ENCODE peak calls at places on chromosomes 1 and 21, in six cellular contexts. One of them, this sample, is unnamed.

GRCh38 chr1:17570228-17570627 is 30.7 kb downstream of the ARHGEF10L start:
- DNase-seq in fibroblast of villous mesenchyme: no peak
- DNase-seq in HFF-Myc: no peak
- DNase-seq in fibroblast of pulmonary artery: no peak
- DNase-seq in astrocyte of the spinal cord: no peak
- DNase-seq in GM10248: no peak
- DNase-seq in this sample: no peak

GRCh38 chr1:1432951-1433803 is 2.3 kb upstream of the VWA1 start:
- DNase-seq in astrocyte of the spinal cord: no peak
- DNase-seq in HFF-Myc: no peak
- DNase-seq in fibroblast of pulmonary artery: no peak
- DNase-seq in GM10248: peak; percentile 25
- DNase-seq in fibroblast of villous mesenchyme: no peak
- DNase-seq in this sample: peak; percentile 78

GRCh38 chr21:46329796-46330195 is 5.8 kb downstream of the PCNT start:
- DNase-seq in astrocyte of the spinal cord: no peak
- DNase-seq in fibroblast of villous mesenchyme: no peak
- DNase-seq in HFF-Myc: no peak
- DNase-seq in fibroblast of pulmonary artery: no peak
- DNase-seq in GM10248: no peak
- DNase-seq in this sample: no peak

GRCh38 chr1:37255111-37255795 is 219.1 kb upstream of the ZC3H12A start:
- DNase-seq in GM10248: peak; percentile 36
- DNase-seq in fibroblast of pulmonary artery: peak; percentile 10
- DNase-seq in astrocyte of the spinal cord: no peak
- DNase-seq in HFF-Myc: no peak
- DNase-seq in fibroblast of villous mesenchyme: no peak
- DNase-seq in this sample: peak; percentile 46

GRCh38 chr1:27569088-27569459 is 34.9 kb downstream of the AHDC1 start:
- DNase-seq in fibroblast of villous mesenchyme: no peak
- DNase-seq in astrocyte of the spinal cord: no peak
- DNase-seq in GM10248: no peak
- DNase-seq in HFF-Myc: no peak
- DNase-seq in fibroblast of pulmonary artery: no peak
- DNase-seq in this sample: no peak

GRCh38 chr1:22287946-22288520 is 145.1 kb upstream of the WNT4 start:
- DNase-seq in HFF-Myc: no peak
- DNase-seq in astrocyte of the spinal cord: no peak
- DNase-seq in fibroblast of villous mesenchyme: no peak
- DNase-seq in GM10248: no peak
- DNase-seq in fibroblast of pulmonary artery: no peak
- DNase-seq in this sample: no peak

GRCh38 chr1:1336931-1337792 is 6.1 kb downstream of the TAS1R3 start:
- DNase-seq in GM10248: no peak
- DNase-seq in fibroblast of pulmonary artery: no peak
- DNase-seq in fibroblast of villous mesenchyme: no peak
- DNase-seq in astrocyte of the spinal cord: no peak
- DNase-seq in HFF-Myc: no peak
- DNase-seq in this sample: no peak

GRCh38 chr1:22618056-22618455 is 18.4 kb upstream of the C1QA start:
- DNase-seq in GM10248: no peak
- DNase-seq in fibroblast of pulmonary artery: no peak
- DNase-seq in fibroblast of villous mesenchyme: no peak
- DNase-seq in HFF-Myc: no peak
- DNase-seq in astrocyte of the spinal cord: no peak
- DNase-seq in this sample: no peak

GRCh38 chr1:96971849-96972602 is 250.4 kb downstream of the PTBP2 start:
- DNase-seq in fibroblast of pulmonary artery: no peak
- DNase-seq in HFF-Myc: no peak
- DNase-seq in astrocyte of the spinal cord: peak; percentile 43
- DNase-seq in fibroblast of villous mesenchyme: peak; percentile 46
- DNase-seq in GM10248: no peak
- DNase-seq in this sample: no peak

GRCh38 chr1:219771039-219771438 is 157.3 kb downstream of the SLC30A10 start:
- DNase-seq in GM10248: no peak
- DNase-seq in fibroblast of villous mesenchyme: peak; percentile 45
- DNase-seq in fibroblast of pulmonary artery: peak; percentile 87
- DNase-seq in HFF-Myc: peak; percentile 98
- DNase-seq in astrocyte of the spinal cord: peak; percentile 97
- DNase-seq in this sample: no peak

GRCh38 chr21:20999567-21000169 is 1.5 kb downstream of the NCAM2 start:
- DNase-seq in fibroblast of villous mesenchyme: peak; percentile 47
- DNase-seq in astrocyte of the spinal cord: peak; percentile 66
- DNase-seq in HFF-Myc: peak; percentile 15
- DNase-seq in GM10248: no peak
- DNase-seq in fibroblast of pulmonary artery: peak; percentile 71
- DNase-seq in this sample: peak; percentile 62

GRCh38 chr1:8815582-8816285 is 1.7 kb downstream of the RERE start:
- DNase-seq in HFF-Myc: no peak
- DNase-seq in fibroblast of pulmonary artery: peak; percentile 67
- DNase-seq in astrocyte of the spinal cord: peak; percentile 38
- DNase-seq in fibroblast of villous mesenchyme: peak; percentile 27
- DNase-seq in GM10248: no peak
- DNase-seq in this sample: no peak

GRCh38 chr1:241532864-241533263 is 686 bp downstream of the KMO start:
- DNase-seq in fibroblast of pulmonary artery: no peak
- DNase-seq in HFF-Myc: no peak
- DNase-seq in fibroblast of villous mesenchyme: no peak
- DNase-seq in astrocyte of the spinal cord: no peak
- DNase-seq in GM10248: peak; percentile 21
- DNase-seq in this sample: no peak

GRCh38 chr1:65235867-65236805 is 73.2 kb upstream of the DNAJC6 start:
- DNase-seq in HFF-Myc: no peak
- DNase-seq in fibroblast of villous mesenchyme: peak; percentile 63
- DNase-seq in GM10248: peak; percentile 20
- DNase-seq in astrocyte of the spinal cord: peak; percentile 48
- DNase-seq in fibroblast of pulmonary artery: peak; percentile 65
- DNase-seq in this sample: no peak

GRCh38 chr1:43238104-43238503 is 31.7 kb upstream of the TMEM125 start:
- DNase-seq in fibroblast of villous mesenchyme: peak; percentile 66
- DNase-seq in HFF-Myc: peak; percentile 41
- DNase-seq in fibroblast of pulmonary artery: peak; percentile 80
- DNase-seq in astrocyte of the spinal cord: peak; percentile 51
- DNase-seq in GM10248: peak; percentile 68
- DNase-seq in this sample: peak; percentile 76

GRCh38 chr1:226526801-226527595 is 21.6 kb upstream of the STUM start:
- DNase-seq in fibroblast of pulmonary artery: peak; percentile 31
- DNase-seq in HFF-Myc: no peak
- DNase-seq in fibroblast of villous mesenchyme: peak; percentile 29
- DNase-seq in astrocyte of the spinal cord: no peak
- DNase-seq in GM10248: no peak
- DNase-seq in this sample: no peak

GRCh38 chr1:66022904-66023620 is 230.4 kb downstream of the PDE4B start:
- DNase-seq in astrocyte of the spinal cord: peak; percentile 26
- DNase-seq in GM10248: no peak
- DNase-seq in fibroblast of villous mesenchyme: peak; percentile 23
- DNase-seq in HFF-Myc: peak; percentile 5
- DNase-seq in fibroblast of pulmonary artery: peak; percentile 51
- DNase-seq in this sample: no peak

GRCh38 chr21:20023199-20023598 is 975.0 kb upstream of the NCAM2 start:
- DNase-seq in fibroblast of villous mesenchyme: no peak
- DNase-seq in GM10248: no peak
- DNase-seq in fibroblast of pulmonary artery: no peak
- DNase-seq in HFF-Myc: no peak
- DNase-seq in astrocyte of the spinal cord: no peak
- DNase-seq in this sample: no peak

GRCh38 chr1:206833131-206833530 is 32.3 kb upstream of the IL20 start:
- DNase-seq in astrocyte of the spinal cord: no peak
- DNase-seq in GM10248: no peak
- DNase-seq in HFF-Myc: no peak
- DNase-seq in fibroblast of villous mesenchyme: no peak
- DNase-seq in fibroblast of pulmonary artery: no peak
- DNase-seq in this sample: no peak

GRCh38 chr1:32339363-32339978 is 3.4 kb upstream of the MARCKSL1 start:
- DNase-seq in astrocyte of the spinal cord: peak; percentile 47
- DNase-seq in fibroblast of villous mesenchyme: peak; percentile 43
- DNase-seq in GM10248: peak; percentile 73
- DNase-seq in fibroblast of pulmonary artery: peak; percentile 68
- DNase-seq in HFF-Myc: no peak
- DNase-seq in this sample: no peak

GRCh38 chr1:206658264-206658980 is 23.1 kb downstream of the DYRK3 start:
- DNase-seq in HFF-Myc: no peak
- DNase-seq in GM10248: peak; percentile 79
- DNase-seq in fibroblast of pulmonary artery: no peak
- DNase-seq in astrocyte of the spinal cord: peak; percentile 27
- DNase-seq in fibroblast of villous mesenchyme: peak; percentile 47
- DNase-seq in this sample: peak; percentile 54

GRCh38 chr1:203592728-203593127 is 33.9 kb upstream of the ATP2B4 start:
- DNase-seq in GM10248: no peak
- DNase-seq in fibroblast of pulmonary artery: peak; percentile 95
- DNase-seq in astrocyte of the spinal cord: no peak
- DNase-seq in fibroblast of villous mesenchyme: peak; percentile 70
- DNase-seq in HFF-Myc: no peak
- DNase-seq in this sample: no peak

GRCh38 chr1:23403038-23403336 is 21.6 kb downstream of the TCEA3 start:
- DNase-seq in GM10248: no peak
- DNase-seq in fibroblast of villous mesenchyme: peak; percentile 76
- DNase-seq in fibroblast of pulmonary artery: peak; percentile 74
- DNase-seq in astrocyte of the spinal cord: peak; percentile 77
- DNase-seq in HFF-Myc: peak; percentile 56
- DNase-seq in this sample: no peak

GRCh38 chr1:232988572-232989040 is 38.2 kb downstream of the NTPCR start:
- DNase-seq in fibroblast of villous mesenchyme: peak; percentile 71
- DNase-seq in HFF-Myc: peak; percentile 53
- DNase-seq in GM10248: no peak
- DNase-seq in astrocyte of the spinal cord: peak; percentile 64
- DNase-seq in fibroblast of pulmonary artery: peak; percentile 45
- DNase-seq in this sample: no peak

GRCh38 chr1:9715536-9716226 is 64.2 kb downstream of the PIK3CD start:
- DNase-seq in fibroblast of pulmonary artery: no peak
- DNase-seq in HFF-Myc: no peak
- DNase-seq in astrocyte of the spinal cord: no peak
- DNase-seq in fibroblast of villous mesenchyme: no peak
- DNase-seq in GM10248: no peak
- DNase-seq in this sample: no peak

GRCh38 chr1:201556841-201557571 is 18.1 kb downstream of the NAV1 start:
- DNase-seq in astrocyte of the spinal cord: peak; percentile 70
- DNase-seq in HFF-Myc: no peak
- DNase-seq in GM10248: no peak
- DNase-seq in fibroblast of pulmonary artery: no peak
- DNase-seq in fibroblast of villous mesenchyme: peak; percentile 48
- DNase-seq in this sample: no peak

GRCh38 chr1:229028987-229029550 is 241.8 kb upstream of the RAB4A start:
- DNase-seq in HFF-Myc: no peak
- DNase-seq in fibroblast of pulmonary artery: no peak
- DNase-seq in astrocyte of the spinal cord: no peak
- DNase-seq in GM10248: no peak
- DNase-seq in fibroblast of villous mesenchyme: no peak
- DNase-seq in this sample: peak; percentile 45

GRCh38 chr1:229030642-229031390 is 240.1 kb upstream of the RAB4A start:
- DNase-seq in fibroblast of pulmonary artery: no peak
- DNase-seq in GM10248: no peak
- DNase-seq in HFF-Myc: no peak
- DNase-seq in astrocyte of the spinal cord: no peak
- DNase-seq in fibroblast of villous mesenchyme: no peak
- DNase-seq in this sample: peak; percentile 43

GRCh38 chr1:229031491-229032341 is 239.2 kb upstream of the RAB4A start:
- DNase-seq in fibroblast of villous mesenchyme: no peak
- DNase-seq in HFF-Myc: no peak
- DNase-seq in GM10248: no peak
- DNase-seq in fibroblast of pulmonary artery: no peak
- DNase-seq in astrocyte of the spinal cord: no peak
- DNase-seq in this sample: peak; percentile 89

GRCh38 chr1:229028509-229028908 is 242.4 kb upstream of the RAB4A start:
- DNase-seq in HFF-Myc: no peak
- DNase-seq in GM10248: no peak
- DNase-seq in astrocyte of the spinal cord: no peak
- DNase-seq in fibroblast of pulmonary artery: no peak
- DNase-seq in fibroblast of villous mesenchyme: no peak
- DNase-seq in this sample: peak; percentile 92

DNA sequence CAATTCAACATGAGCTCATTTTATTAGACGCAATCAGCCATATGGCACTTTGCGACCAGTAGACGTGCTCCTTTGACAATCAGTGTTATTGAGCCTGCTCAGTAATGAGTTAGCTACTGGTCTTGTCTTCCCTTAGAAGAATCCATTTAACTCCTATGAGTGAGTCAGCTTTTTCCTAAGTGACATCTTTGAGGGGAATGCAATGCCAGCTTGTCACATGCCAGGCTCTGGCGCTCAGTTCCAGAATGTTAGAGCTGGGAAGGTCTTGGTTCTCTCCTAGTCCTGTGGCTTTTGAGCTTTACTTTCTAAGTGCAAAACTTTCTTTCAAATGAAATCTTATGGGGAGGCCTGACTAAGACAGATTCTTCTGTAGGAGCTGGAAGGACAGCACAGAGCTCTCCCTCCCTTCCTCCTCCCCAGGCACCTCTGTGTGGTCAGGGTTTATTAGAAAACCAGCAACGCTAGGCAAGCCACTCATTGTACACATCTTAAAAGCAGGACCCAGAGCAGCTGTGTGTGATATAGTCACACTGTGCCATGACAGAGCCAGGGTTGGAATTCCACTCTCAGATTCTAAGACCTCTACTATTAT is 241.2 kb upstream of the RAB4A start:
- DNase-seq in HFF-Myc: no peak
- DNase-seq in fibroblast of villous mesenchyme: no peak
- DNase-seq in fibroblast of pulmonary artery: no peak
- DNase-seq in astrocyte of the spinal cord: no peak
- DNase-seq in GM10248: no peak
- DNase-seq in this sample: no peak
- TF ChIP-seq CTCF in HFF-Myc: no peak
- TF ChIP-seq CTCF in fibroblast of villous mesenchyme: no peak
- TF ChIP-seq CTCF in fibroblast of pulmonary artery: no peak
- TF ChIP-seq CTCF in astrocyte of the spinal cord: no peak
- TF ChIP-seq CTCF in GM10248: no peak
- TF ChIP-seq CTCF in this sample: no peak

DNA sequence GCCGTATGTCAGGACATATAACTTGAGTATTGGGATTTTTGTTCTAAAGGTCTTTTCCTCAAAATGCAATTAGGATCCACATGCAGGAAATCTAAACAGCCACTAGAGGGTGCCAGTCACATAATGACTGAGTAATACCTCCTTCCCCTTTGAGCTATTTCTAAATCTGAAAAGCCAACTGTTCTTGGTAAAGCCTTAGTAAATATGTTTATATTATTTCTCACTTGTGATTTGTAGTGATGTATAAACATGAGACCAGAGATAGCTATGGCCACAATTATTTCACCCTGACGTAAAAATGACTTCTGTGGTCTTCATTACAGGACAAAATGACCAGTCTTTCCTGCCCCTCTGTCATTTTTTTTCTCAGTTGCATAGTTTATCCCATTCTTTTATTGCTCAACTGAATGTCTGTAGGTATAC is 41.0 kb upstream of the DR1 start:
- DNase-seq in fibroblast of villous mesenchyme: peak; percentile 80
- DNase-seq in astrocyte of the spinal cord: peak; percentile 67
- DNase-seq in HFF-Myc: peak; percentile 56
- DNase-seq in fibroblast of pulmonary artery: peak; percentile 85
- DNase-seq in GM10248: peak; percentile 45
- DNase-seq in this sample: peak; percentile 20
- TF ChIP-seq CTCF in fibroblast of villous mesenchyme: peak; percentile 91
- TF ChIP-seq CTCF in astrocyte of the spinal cord: peak; percentile 83
- TF ChIP-seq CTCF in HFF-Myc: peak; percentile 70
- TF ChIP-seq CTCF in fibroblast of pulmonary artery: peak; percentile 91
- TF ChIP-seq CTCF in GM10248: peak; percentile 82
- TF ChIP-seq CTCF in this sample: peak; percentile 90

GRCh38 chr1:162230096-162230495 is 146.6 kb downstream of the SPATA46 start:
- DNase-seq in GM10248: no peak
- DNase-seq in fibroblast of villous mesenchyme: peak; percentile 33
- DNase-seq in astrocyte of the spinal cord: peak; percentile 21
- DNase-seq in HFF-Myc: no peak
- DNase-seq in fibroblast of pulmonary artery: peak; percentile 31
- DNase-seq in this sample: no peak
- TF ChIP-seq CTCF in GM10248: no peak
- TF ChIP-seq CTCF in fibroblast of villous mesenchyme: peak; percentile 31
- TF ChIP-seq CTCF in astrocyte of the spinal cord: peak; percentile 34
- TF ChIP-seq CTCF in HFF-Myc: peak; percentile 3
- TF ChIP-seq CTCF in fibroblast of pulmonary artery: peak; percentile 17
- TF ChIP-seq CTCF in this sample: no peak

GRCh38 chr1:116751149-116751548 is 3.1 kb upstream of the CD2 start:
- DNase-seq in HFF-Myc: no peak
- DNase-seq in GM10248: no peak
- DNase-seq in fibroblast of villous mesenchyme: no peak
- DNase-seq in fibroblast of pulmonary artery: no peak
- DNase-seq in astrocyte of the spinal cord: no peak
- DNase-seq in this sample: no peak
- TF ChIP-seq CTCF in HFF-Myc: no peak
- TF ChIP-seq CTCF in GM10248: no peak
- TF ChIP-seq CTCF in fibroblast of villous mesenchyme: no peak
- TF ChIP-seq CTCF in fibroblast of pulmonary artery: no peak
- TF ChIP-seq CTCF in astrocyte of the spinal cord: no peak
- TF ChIP-seq CTCF in this sample: no peak

This sample was measured in glutamatergic neuron.